ENCODE peak calls at places on chromosome 15, in seven cellular contexts. One of them, this sample, is unnamed.

GRCh38 chr15:42919794-42920280 is 741 bp downstream of the TTBK2 start:
- ATAC-seq in activated naive CD8-positive, alpha-beta T cell treated with anti-CD3 and anti-CD28 coated beads, Interleukin-2, amount 10 ng/mL, durations not matched to agents 7 days and 5 days: no peak
- ATAC-seq in stimulated activated naive B cell treated with anti-CD40 and anti-IgM and Interleukin-4, amounts not matched to agents 10 μg/mL and 1 μg/mL and 100 μg/mL, for 72 hours: no peak
- ATAC-seq in stimulated activated naive CD8-positive, alpha-beta T cell treated with anti-CD3 and anti-CD28 coated beads, Interleukin-15, Interleukin-2, amounts not matched to agents 100 U/mL and 50 U/mL, for 24 hours: no peak
- ATAC-seq in A549: peak
- ATAC-seq in lung: no peak
- ATAC-seq in activated CD8-positive, alpha-beta T cell treated with anti-CD3 and anti-CD28 coated beads, Interleukin-2, amount 10 ng/mL, durations not matched to agents 7 days and 5 days: no peak
- ATAC-seq in this sample: peak

GRCh38 chr15:95995375-95996168 is 334.9 kb upstream of the NR2F2 start:
- ATAC-seq in activated naive CD8-positive, alpha-beta T cell treated with anti-CD3 and anti-CD28 coated beads, Interleukin-2, amount 10 ng/mL, durations not matched to agents 7 days and 5 days: no peak
- ATAC-seq in stimulated activated naive B cell treated with anti-CD40 and anti-IgM and Interleukin-4, amounts not matched to agents 10 μg/mL and 1 μg/mL and 100 μg/mL, for 72 hours: no peak
- ATAC-seq in stimulated activated naive CD8-positive, alpha-beta T cell treated with anti-CD3 and anti-CD28 coated beads, Interleukin-15, Interleukin-2, amounts not matched to agents 100 U/mL and 50 U/mL, for 24 hours: no peak
- ATAC-seq in A549: no peak
- ATAC-seq in lung: no peak
- ATAC-seq in activated CD8-positive, alpha-beta T cell treated with anti-CD3 and anti-CD28 coated beads, Interleukin-2, amount 10 ng/mL, durations not matched to agents 7 days and 5 days: no peak
- ATAC-seq in this sample: no peak

GRCh38 chr15:96053039-96054021 is 277.2 kb upstream of the NR2F2 start:
- ATAC-seq in activated naive CD8-positive, alpha-beta T cell treated with anti-CD3 and anti-CD28 coated beads, Interleukin-2, amount 10 ng/mL, durations not matched to agents 7 days and 5 days: no peak
- ATAC-seq in stimulated activated naive B cell treated with anti-CD40 and anti-IgM and Interleukin-4, amounts not matched to agents 10 μg/mL and 1 μg/mL and 100 μg/mL, for 72 hours: no peak
- ATAC-seq in stimulated activated naive CD8-positive, alpha-beta T cell treated with anti-CD3 and anti-CD28 coated beads, Interleukin-15, Interleukin-2, amounts not matched to agents 100 U/mL and 50 U/mL, for 24 hours: no peak
- ATAC-seq in A549: peak
- ATAC-seq in lung: peak
- ATAC-seq in activated CD8-positive, alpha-beta T cell treated with anti-CD3 and anti-CD28 coated beads, Interleukin-2, amount 10 ng/mL, durations not matched to agents 7 days and 5 days: no peak
- ATAC-seq in this sample: no peak

GRCh38 chr15:53665930-53666329 is 93.5 kb downstream of the WDR72 start:
- ATAC-seq in activated naive CD8-positive, alpha-beta T cell treated with anti-CD3 and anti-CD28 coated beads, Interleukin-2, amount 10 ng/mL, durations not matched to agents 7 days and 5 days: no peak
- ATAC-seq in stimulated activated naive B cell treated with anti-CD40 and anti-IgM and Interleukin-4, amounts not matched to agents 10 μg/mL and 1 μg/mL and 100 μg/mL, for 72 hours: no peak
- ATAC-seq in stimulated activated naive CD8-positive, alpha-beta T cell treated with anti-CD3 and anti-CD28 coated beads, Interleukin-15, Interleukin-2, amounts not matched to agents 100 U/mL and 50 U/mL, for 24 hours: no peak
- ATAC-seq in A549: no peak
- ATAC-seq in lung: no peak
- ATAC-seq in activated CD8-positive, alpha-beta T cell treated with anti-CD3 and anti-CD28 coated beads, Interleukin-2, amount 10 ng/mL, durations not matched to agents 7 days and 5 days: no peak
- ATAC-seq in this sample: no peak

GRCh38 chr15:100525894-100526512 is 2.7 kb downstream of the CERS3 start:
- ATAC-seq in activated naive CD8-positive, alpha-beta T cell treated with anti-CD3 and anti-CD28 coated beads, Interleukin-2, amount 10 ng/mL, durations not matched to agents 7 days and 5 days: no peak
- ATAC-seq in stimulated activated naive B cell treated with anti-CD40 and anti-IgM and Interleukin-4, amounts not matched to agents 10 μg/mL and 1 μg/mL and 100 μg/mL, for 72 hours: no peak
- ATAC-seq in stimulated activated naive CD8-positive, alpha-beta T cell treated with anti-CD3 and anti-CD28 coated beads, Interleukin-15, Interleukin-2, amounts not matched to agents 100 U/mL and 50 U/mL, for 24 hours: no peak
- ATAC-seq in A549: no peak
- ATAC-seq in lung: no peak
- ATAC-seq in activated CD8-positive, alpha-beta T cell treated with anti-CD3 and anti-CD28 coated beads, Interleukin-2, amount 10 ng/mL, durations not matched to agents 7 days and 5 days: no peak
- ATAC-seq in this sample: no peak

GRCh38 chr15:25684521-25685215 is 178.5 kb downstream of the ATP10A start:
- ATAC-seq in activated naive CD8-positive, alpha-beta T cell treated with anti-CD3 and anti-CD28 coated beads, Interleukin-2, amount 10 ng/mL, durations not matched to agents 7 days and 5 days: no peak
- ATAC-seq in stimulated activated naive B cell treated with anti-CD40 and anti-IgM and Interleukin-4, amounts not matched to agents 10 μg/mL and 1 μg/mL and 100 μg/mL, for 72 hours: no peak
- ATAC-seq in stimulated activated naive CD8-positive, alpha-beta T cell treated with anti-CD3 and anti-CD28 coated beads, Interleukin-15, Interleukin-2, amounts not matched to agents 100 U/mL and 50 U/mL, for 24 hours: no peak
- ATAC-seq in A549: no peak
- ATAC-seq in lung: peak
- ATAC-seq in activated CD8-positive, alpha-beta T cell treated with anti-CD3 and anti-CD28 coated beads, Interleukin-2, amount 10 ng/mL, durations not matched to agents 7 days and 5 days: no peak
- ATAC-seq in this sample: no peak

GRCh38 chr15:75167588-75168076 is 34.0 kb upstream of the C15orf39 start:
- ATAC-seq in activated naive CD8-positive, alpha-beta T cell treated with anti-CD3 and anti-CD28 coated beads, Interleukin-2, amount 10 ng/mL, durations not matched to agents 7 days and 5 days: no peak
- ATAC-seq in stimulated activated naive B cell treated with anti-CD40 and anti-IgM and Interleukin-4, amounts not matched to agents 10 μg/mL and 1 μg/mL and 100 μg/mL, for 72 hours: no peak
- ATAC-seq in stimulated activated naive CD8-positive, alpha-beta T cell treated with anti-CD3 and anti-CD28 coated beads, Interleukin-15, Interleukin-2, amounts not matched to agents 100 U/mL and 50 U/mL, for 24 hours: no peak
- ATAC-seq in A549: no peak
- ATAC-seq in lung: no peak
- ATAC-seq in activated CD8-positive, alpha-beta T cell treated with anti-CD3 and anti-CD28 coated beads, Interleukin-2, amount 10 ng/mL, durations not matched to agents 7 days and 5 days: no peak
- ATAC-seq in this sample: no peak

GRCh38 chr15:65937046-65937445 is 67.8 kb downstream of the RAB11A start:
- ATAC-seq in activated naive CD8-positive, alpha-beta T cell treated with anti-CD3 and anti-CD28 coated beads, Interleukin-2, amount 10 ng/mL, durations not matched to agents 7 days and 5 days: no peak
- ATAC-seq in stimulated activated naive B cell treated with anti-CD40 and anti-IgM and Interleukin-4, amounts not matched to agents 10 μg/mL and 1 μg/mL and 100 μg/mL, for 72 hours: no peak
- ATAC-seq in stimulated activated naive CD8-positive, alpha-beta T cell treated with anti-CD3 and anti-CD28 coated beads, Interleukin-15, Interleukin-2, amounts not matched to agents 100 U/mL and 50 U/mL, for 24 hours: no peak
- ATAC-seq in A549: no peak
- ATAC-seq in lung: no peak
- ATAC-seq in activated CD8-positive, alpha-beta T cell treated with anti-CD3 and anti-CD28 coated beads, Interleukin-2, amount 10 ng/mL, durations not matched to agents 7 days and 5 days: no peak
- ATAC-seq in this sample: no peak

GRCh38 chr15:90762109-90762508 is 45.0 kb downstream of the BLM start:
- ATAC-seq in activated naive CD8-positive, alpha-beta T cell treated with anti-CD3 and anti-CD28 coated beads, Interleukin-2, amount 10 ng/mL, durations not matched to agents 7 days and 5 days: no peak
- ATAC-seq in stimulated activated naive B cell treated with anti-CD40 and anti-IgM and Interleukin-4, amounts not matched to agents 10 μg/mL and 1 μg/mL and 100 μg/mL, for 72 hours: no peak
- ATAC-seq in stimulated activated naive CD8-positive, alpha-beta T cell treated with anti-CD3 and anti-CD28 coated beads, Interleukin-15, Interleukin-2, amounts not matched to agents 100 U/mL and 50 U/mL, for 24 hours: no peak
- ATAC-seq in A549: no peak
- ATAC-seq in lung: peak
- ATAC-seq in activated CD8-positive, alpha-beta T cell treated with anti-CD3 and anti-CD28 coated beads, Interleukin-2, amount 10 ng/mL, durations not matched to agents 7 days and 5 days: no peak
- ATAC-seq in this sample: no peak

GRCh38 chr15:41061667-41062066 is 54.4 kb downstream of the INO80 start:
- ATAC-seq in activated naive CD8-positive, alpha-beta T cell treated with anti-CD3 and anti-CD28 coated beads, Interleukin-2, amount 10 ng/mL, durations not matched to agents 7 days and 5 days: no peak
- ATAC-seq in stimulated activated naive B cell treated with anti-CD40 and anti-IgM and Interleukin-4, amounts not matched to agents 10 μg/mL and 1 μg/mL and 100 μg/mL, for 72 hours: no peak
- ATAC-seq in stimulated activated naive CD8-positive, alpha-beta T cell treated with anti-CD3 and anti-CD28 coated beads, Interleukin-15, Interleukin-2, amounts not matched to agents 100 U/mL and 50 U/mL, for 24 hours: no peak
- ATAC-seq in A549: no peak
- ATAC-seq in lung: no peak
- ATAC-seq in activated CD8-positive, alpha-beta T cell treated with anti-CD3 and anti-CD28 coated beads, Interleukin-2, amount 10 ng/mL, durations not matched to agents 7 days and 5 days: no peak
- ATAC-seq in this sample: no peak

GRCh38 chr15:72341361-72341760 is 21.4 kb upstream of the CELF6 start:
- ATAC-seq in activated naive CD8-positive, alpha-beta T cell treated with anti-CD3 and anti-CD28 coated beads, Interleukin-2, amount 10 ng/mL, durations not matched to agents 7 days and 5 days: no peak
- ATAC-seq in stimulated activated naive B cell treated with anti-CD40 and anti-IgM and Interleukin-4, amounts not matched to agents 10 μg/mL and 1 μg/mL and 100 μg/mL, for 72 hours: no peak
- ATAC-seq in stimulated activated naive CD8-positive, alpha-beta T cell treated with anti-CD3 and anti-CD28 coated beads, Interleukin-15, Interleukin-2, amounts not matched to agents 100 U/mL and 50 U/mL, for 24 hours: no peak
- ATAC-seq in A549: no peak
- ATAC-seq in lung: no peak
- ATAC-seq in activated CD8-positive, alpha-beta T cell treated with anti-CD3 and anti-CD28 coated beads, Interleukin-2, amount 10 ng/mL, durations not matched to agents 7 days and 5 days: no peak
- ATAC-seq in this sample: no peak

GRCh38 chr15:76861815-76862397 is 43.2 kb downstream of the SCAPER start:
- ATAC-seq in activated naive CD8-positive, alpha-beta T cell treated with anti-CD3 and anti-CD28 coated beads, Interleukin-2, amount 10 ng/mL, durations not matched to agents 7 days and 5 days: no peak
- ATAC-seq in stimulated activated naive B cell treated with anti-CD40 and anti-IgM and Interleukin-4, amounts not matched to agents 10 μg/mL and 1 μg/mL and 100 μg/mL, for 72 hours: no peak
- ATAC-seq in stimulated activated naive CD8-positive, alpha-beta T cell treated with anti-CD3 and anti-CD28 coated beads, Interleukin-15, Interleukin-2, amounts not matched to agents 100 U/mL and 50 U/mL, for 24 hours: no peak
- ATAC-seq in A549: no peak
- ATAC-seq in lung: no peak
- ATAC-seq in activated CD8-positive, alpha-beta T cell treated with anti-CD3 and anti-CD28 coated beads, Interleukin-2, amount 10 ng/mL, durations not matched to agents 7 days and 5 days: no peak
- ATAC-seq in this sample: no peak

GRCh38 chr15:58058729-58059128 is 6.8 kb downstream of the ALDH1A2 start:
- ATAC-seq in activated naive CD8-positive, alpha-beta T cell treated with anti-CD3 and anti-CD28 coated beads, Interleukin-2, amount 10 ng/mL, durations not matched to agents 7 days and 5 days: no peak
- ATAC-seq in stimulated activated naive B cell treated with anti-CD40 and anti-IgM and Interleukin-4, amounts not matched to agents 10 μg/mL and 1 μg/mL and 100 μg/mL, for 72 hours: no peak
- ATAC-seq in stimulated activated naive CD8-positive, alpha-beta T cell treated with anti-CD3 and anti-CD28 coated beads, Interleukin-15, Interleukin-2, amounts not matched to agents 100 U/mL and 50 U/mL, for 24 hours: no peak
- ATAC-seq in A549: no peak
- ATAC-seq in lung: no peak
- ATAC-seq in activated CD8-positive, alpha-beta T cell treated with anti-CD3 and anti-CD28 coated beads, Interleukin-2, amount 10 ng/mL, durations not matched to agents 7 days and 5 days: no peak
- ATAC-seq in this sample: no peak

GRCh38 chr15:31606261-31606669 is 279.6 kb downstream of the KLF13 start:
- ATAC-seq in activated naive CD8-positive, alpha-beta T cell treated with anti-CD3 and anti-CD28 coated beads, Interleukin-2, amount 10 ng/mL, durations not matched to agents 7 days and 5 days: no peak
- ATAC-seq in stimulated activated naive B cell treated with anti-CD40 and anti-IgM and Interleukin-4, amounts not matched to agents 10 μg/mL and 1 μg/mL and 100 μg/mL, for 72 hours: no peak
- ATAC-seq in stimulated activated naive CD8-positive, alpha-beta T cell treated with anti-CD3 and anti-CD28 coated beads, Interleukin-15, Interleukin-2, amounts not matched to agents 100 U/mL and 50 U/mL, for 24 hours: no peak
- ATAC-seq in A549: peak
- ATAC-seq in lung: no peak
- ATAC-seq in activated CD8-positive, alpha-beta T cell treated with anti-CD3 and anti-CD28 coated beads, Interleukin-2, amount 10 ng/mL, durations not matched to agents 7 days and 5 days: no peak
- ATAC-seq in this sample: no peak

GRCh38 chr15:59590027-59590426 is 21.6 kb upstream of the GCNT3 start:
- ATAC-seq in activated naive CD8-positive, alpha-beta T cell treated with anti-CD3 and anti-CD28 coated beads, Interleukin-2, amount 10 ng/mL, durations not matched to agents 7 days and 5 days: no peak
- ATAC-seq in stimulated activated naive B cell treated with anti-CD40 and anti-IgM and Interleukin-4, amounts not matched to agents 10 μg/mL and 1 μg/mL and 100 μg/mL, for 72 hours: no peak
- ATAC-seq in stimulated activated naive CD8-positive, alpha-beta T cell treated with anti-CD3 and anti-CD28 coated beads, Interleukin-15, Interleukin-2, amounts not matched to agents 100 U/mL and 50 U/mL, for 24 hours: peak
- ATAC-seq in A549: no peak
- ATAC-seq in lung: no peak
- ATAC-seq in activated CD8-positive, alpha-beta T cell treated with anti-CD3 and anti-CD28 coated beads, Interleukin-2, amount 10 ng/mL, durations not matched to agents 7 days and 5 days: no peak
- ATAC-seq in this sample: no peak

GRCh38 chr15:26628879-26629529 is 143.9 kb downstream of the GABRB3 start:
- ATAC-seq in activated naive CD8-positive, alpha-beta T cell treated with anti-CD3 and anti-CD28 coated beads, Interleukin-2, amount 10 ng/mL, durations not matched to agents 7 days and 5 days: no peak
- ATAC-seq in stimulated activated naive B cell treated with anti-CD40 and anti-IgM and Interleukin-4, amounts not matched to agents 10 μg/mL and 1 μg/mL and 100 μg/mL, for 72 hours: peak
- ATAC-seq in stimulated activated naive CD8-positive, alpha-beta T cell treated with anti-CD3 and anti-CD28 coated beads, Interleukin-15, Interleukin-2, amounts not matched to agents 100 U/mL and 50 U/mL, for 24 hours: no peak
- ATAC-seq in A549: peak
- ATAC-seq in lung: peak
- ATAC-seq in activated CD8-positive, alpha-beta T cell treated with anti-CD3 and anti-CD28 coated beads, Interleukin-2, amount 10 ng/mL, durations not matched to agents 7 days and 5 days: peak
- ATAC-seq in this sample: no peak

GRCh38 chr15:68555348-68556037 is 23.3 kb upstream of the CORO2B start:
- ATAC-seq in activated naive CD8-positive, alpha-beta T cell treated with anti-CD3 and anti-CD28 coated beads, Interleukin-2, amount 10 ng/mL, durations not matched to agents 7 days and 5 days: no peak
- ATAC-seq in stimulated activated naive B cell treated with anti-CD40 and anti-IgM and Interleukin-4, amounts not matched to agents 10 μg/mL and 1 μg/mL and 100 μg/mL, for 72 hours: no peak
- ATAC-seq in stimulated activated naive CD8-positive, alpha-beta T cell treated with anti-CD3 and anti-CD28 coated beads, Interleukin-15, Interleukin-2, amounts not matched to agents 100 U/mL and 50 U/mL, for 24 hours: no peak
- ATAC-seq in A549: no peak
- ATAC-seq in lung: no peak
- ATAC-seq in activated CD8-positive, alpha-beta T cell treated with anti-CD3 and anti-CD28 coated beads, Interleukin-2, amount 10 ng/mL, durations not matched to agents 7 days and 5 days: no peak
- ATAC-seq in this sample: no peak

GRCh38 chr15:85477730-85478129 is 97.3 kb downstream of the AKAP13 start:
- ATAC-seq in activated naive CD8-positive, alpha-beta T cell treated with anti-CD3 and anti-CD28 coated beads, Interleukin-2, amount 10 ng/mL, durations not matched to agents 7 days and 5 days: no peak
- ATAC-seq in stimulated activated naive B cell treated with anti-CD40 and anti-IgM and Interleukin-4, amounts not matched to agents 10 μg/mL and 1 μg/mL and 100 μg/mL, for 72 hours: no peak
- ATAC-seq in stimulated activated naive CD8-positive, alpha-beta T cell treated with anti-CD3 and anti-CD28 coated beads, Interleukin-15, Interleukin-2, amounts not matched to agents 100 U/mL and 50 U/mL, for 24 hours: no peak
- ATAC-seq in A549: peak
- ATAC-seq in lung: no peak
- ATAC-seq in activated CD8-positive, alpha-beta T cell treated with anti-CD3 and anti-CD28 coated beads, Interleukin-2, amount 10 ng/mL, durations not matched to agents 7 days and 5 days: no peak
- ATAC-seq in this sample: no peak

GRCh38 chr15:41024880-41025279 is 71.6 kb downstream of the CHAC1 start:
- ATAC-seq in activated naive CD8-positive, alpha-beta T cell treated with anti-CD3 and anti-CD28 coated beads, Interleukin-2, amount 10 ng/mL, durations not matched to agents 7 days and 5 days: no peak
- ATAC-seq in stimulated activated naive B cell treated with anti-CD40 and anti-IgM and Interleukin-4, amounts not matched to agents 10 μg/mL and 1 μg/mL and 100 μg/mL, for 72 hours: no peak
- ATAC-seq in stimulated activated naive CD8-positive, alpha-beta T cell treated with anti-CD3 and anti-CD28 coated beads, Interleukin-15, Interleukin-2, amounts not matched to agents 100 U/mL and 50 U/mL, for 24 hours: no peak
- ATAC-seq in A549: no peak
- ATAC-seq in lung: no peak
- ATAC-seq in activated CD8-positive, alpha-beta T cell treated with anti-CD3 and anti-CD28 coated beads, Interleukin-2, amount 10 ng/mL, durations not matched to agents 7 days and 5 days: no peak
- ATAC-seq in this sample: peak

GRCh38 chr15:38864827-38865604 is 300.4 kb upstream of the RASGRP1 start:
- ATAC-seq in activated naive CD8-positive, alpha-beta T cell treated with anti-CD3 and anti-CD28 coated beads, Interleukin-2, amount 10 ng/mL, durations not matched to agents 7 days and 5 days: no peak
- ATAC-seq in stimulated activated naive B cell treated with anti-CD40 and anti-IgM and Interleukin-4, amounts not matched to agents 10 μg/mL and 1 μg/mL and 100 μg/mL, for 72 hours: no peak
- ATAC-seq in stimulated activated naive CD8-positive, alpha-beta T cell treated with anti-CD3 and anti-CD28 coated beads, Interleukin-15, Interleukin-2, amounts not matched to agents 100 U/mL and 50 U/mL, for 24 hours: no peak
- ATAC-seq in A549: no peak
- ATAC-seq in lung: peak
- ATAC-seq in activated CD8-positive, alpha-beta T cell treated with anti-CD3 and anti-CD28 coated beads, Interleukin-2, amount 10 ng/mL, durations not matched to agents 7 days and 5 days: no peak
- ATAC-seq in this sample: peak

GRCh38 chr15:38090648-38091047 is 156.2 kb downstream of the TMCO5A start:
- ATAC-seq in activated naive CD8-positive, alpha-beta T cell treated with anti-CD3 and anti-CD28 coated beads, Interleukin-2, amount 10 ng/mL, durations not matched to agents 7 days and 5 days: no peak
- ATAC-seq in stimulated activated naive B cell treated with anti-CD40 and anti-IgM and Interleukin-4, amounts not matched to agents 10 μg/mL and 1 μg/mL and 100 μg/mL, for 72 hours: no peak
- ATAC-seq in stimulated activated naive CD8-positive, alpha-beta T cell treated with anti-CD3 and anti-CD28 coated beads, Interleukin-15, Interleukin-2, amounts not matched to agents 100 U/mL and 50 U/mL, for 24 hours: no peak
- ATAC-seq in A549: no peak
- ATAC-seq in lung: no peak
- ATAC-seq in activated CD8-positive, alpha-beta T cell treated with anti-CD3 and anti-CD28 coated beads, Interleukin-2, amount 10 ng/mL, durations not matched to agents 7 days and 5 days: no peak
- ATAC-seq in this sample: no peak

GRCh38 chr15:58631319-58631718 is 118.2 kb downstream of the ADAM10 start:
- ATAC-seq in activated naive CD8-positive, alpha-beta T cell treated with anti-CD3 and anti-CD28 coated beads, Interleukin-2, amount 10 ng/mL, durations not matched to agents 7 days and 5 days: no peak
- ATAC-seq in stimulated activated naive B cell treated with anti-CD40 and anti-IgM and Interleukin-4, amounts not matched to agents 10 μg/mL and 1 μg/mL and 100 μg/mL, for 72 hours: no peak
- ATAC-seq in stimulated activated naive CD8-positive, alpha-beta T cell treated with anti-CD3 and anti-CD28 coated beads, Interleukin-15, Interleukin-2, amounts not matched to agents 100 U/mL and 50 U/mL, for 24 hours: no peak
- ATAC-seq in A549: no peak
- ATAC-seq in lung: no peak
- ATAC-seq in activated CD8-positive, alpha-beta T cell treated with anti-CD3 and anti-CD28 coated beads, Interleukin-2, amount 10 ng/mL, durations not matched to agents 7 days and 5 days: no peak
- ATAC-seq in this sample: no peak

GRCh38 chr15:60745469-60745971 is 266.6 kb upstream of the ICE2 start:
- ATAC-seq in activated naive CD8-positive, alpha-beta T cell treated with anti-CD3 and anti-CD28 coated beads, Interleukin-2, amount 10 ng/mL, durations not matched to agents 7 days and 5 days: no peak
- ATAC-seq in stimulated activated naive B cell treated with anti-CD40 and anti-IgM and Interleukin-4, amounts not matched to agents 10 μg/mL and 1 μg/mL and 100 μg/mL, for 72 hours: no peak
- ATAC-seq in stimulated activated naive CD8-positive, alpha-beta T cell treated with anti-CD3 and anti-CD28 coated beads, Interleukin-15, Interleukin-2, amounts not matched to agents 100 U/mL and 50 U/mL, for 24 hours: no peak
- ATAC-seq in A549: no peak
- ATAC-seq in lung: no peak
- ATAC-seq in activated CD8-positive, alpha-beta T cell treated with anti-CD3 and anti-CD28 coated beads, Interleukin-2, amount 10 ng/mL, durations not matched to agents 7 days and 5 days: no peak
- ATAC-seq in this sample: no peak

GRCh38 chr15:78046796-78047341 is 30.6 kb downstream of the TBC1D2B start:
- ATAC-seq in activated naive CD8-positive, alpha-beta T cell treated with anti-CD3 and anti-CD28 coated beads, Interleukin-2, amount 10 ng/mL, durations not matched to agents 7 days and 5 days: no peak
- ATAC-seq in stimulated activated naive B cell treated with anti-CD40 and anti-IgM and Interleukin-4, amounts not matched to agents 10 μg/mL and 1 μg/mL and 100 μg/mL, for 72 hours: no peak
- ATAC-seq in stimulated activated naive CD8-positive, alpha-beta T cell treated with anti-CD3 and anti-CD28 coated beads, Interleukin-15, Interleukin-2, amounts not matched to agents 100 U/mL and 50 U/mL, for 24 hours: peak
- ATAC-seq in A549: no peak
- ATAC-seq in lung: no peak
- ATAC-seq in activated CD8-positive, alpha-beta T cell treated with anti-CD3 and anti-CD28 coated beads, Interleukin-2, amount 10 ng/mL, durations not matched to agents 7 days and 5 days: peak
- ATAC-seq in this sample: no peak